ENCODE peak calls at places on chromosomes 6 and 20, in four cellular contexts. One of them, this sample, is unnamed.

GRCh38 chr20:53829706-53830521 is 236.3 kb upstream of the ZNF217 start:
- DNase-seq in foreskin fibroblast: peak; percentile 34
- DNase-seq in NCI-H187: no peak
- DNase-seq in stimulated activated CD4-positive, alpha-beta T cell treated with anti-CD3 and anti-CD28 coated beads, Interleukin-2, amount 100 ng/mL, for 48 hours: no peak
- DNase-seq in this sample: peak; percentile 55

GRCh38 chr6:77650098-77650663 is 2.7 kb upstream of the MEI4 start:
- DNase-seq in foreskin fibroblast: no peak
- DNase-seq in NCI-H187: no peak
- DNase-seq in stimulated activated CD4-positive, alpha-beta T cell treated with anti-CD3 and anti-CD28 coated beads, Interleukin-2, amount 100 ng/mL, for 48 hours: no peak
- DNase-seq in this sample: no peak

GRCh38 chr6:134422426-134423231 is 104.7 kb upstream of the SGK1 start:
- DNase-seq in foreskin fibroblast: peak; percentile 96
- DNase-seq in NCI-H187: no peak
- DNase-seq in stimulated activated CD4-positive, alpha-beta T cell treated with anti-CD3 and anti-CD28 coated beads, Interleukin-2, amount 100 ng/mL, for 48 hours: no peak
- DNase-seq in this sample: no peak

GRCh38 chr6:107113460-107114212 is 1.7 kb downstream of the BEND3 start:
- DNase-seq in foreskin fibroblast: no peak
- DNase-seq in NCI-H187: no peak
- DNase-seq in stimulated activated CD4-positive, alpha-beta T cell treated with anti-CD3 and anti-CD28 coated beads, Interleukin-2, amount 100 ng/mL, for 48 hours: peak; percentile 3
- DNase-seq in this sample: no peak

GRCh38 chr6:1810880-1811279 is 201.2 kb downstream of the FOXC1 start:
- DNase-seq in foreskin fibroblast: no peak
- DNase-seq in NCI-H187: no peak
- DNase-seq in stimulated activated CD4-positive, alpha-beta T cell treated with anti-CD3 and anti-CD28 coated beads, Interleukin-2, amount 100 ng/mL, for 48 hours: no peak
- DNase-seq in this sample: no peak

GRCh38 chr6:6438286-6438685 is 117.8 kb upstream of the F13A1 start:
- DNase-seq in foreskin fibroblast: no peak
- DNase-seq in NCI-H187: no peak
- DNase-seq in stimulated activated CD4-positive, alpha-beta T cell treated with anti-CD3 and anti-CD28 coated beads, Interleukin-2, amount 100 ng/mL, for 48 hours: no peak
- DNase-seq in this sample: no peak

GRCh38 chr20:13996265-13996664 is 949 bp downstream of the MACROD2 start:
- DNase-seq in foreskin fibroblast: no peak
- DNase-seq in NCI-H187: no peak
- DNase-seq in stimulated activated CD4-positive, alpha-beta T cell treated with anti-CD3 and anti-CD28 coated beads, Interleukin-2, amount 100 ng/mL, for 48 hours: no peak
- DNase-seq in this sample: no peak

GRCh38 chr20:61833807-61834610 is 231.7 kb downstream of the TAF4 start:
- DNase-seq in foreskin fibroblast: no peak
- DNase-seq in NCI-H187: no peak
- DNase-seq in stimulated activated CD4-positive, alpha-beta T cell treated with anti-CD3 and anti-CD28 coated beads, Interleukin-2, amount 100 ng/mL, for 48 hours: no peak
- DNase-seq in this sample: no peak

GRCh38 chr6:90445533-90446108 is 141.3 kb downstream of the MAP3K7 start:
- DNase-seq in foreskin fibroblast: no peak
- DNase-seq in NCI-H187: no peak
- DNase-seq in stimulated activated CD4-positive, alpha-beta T cell treated with anti-CD3 and anti-CD28 coated beads, Interleukin-2, amount 100 ng/mL, for 48 hours: no peak
- DNase-seq in this sample: no peak

GRCh38 chr6:41222513-41222912 is 5.6 kb upstream of the TREML4 start:
- DNase-seq in foreskin fibroblast: no peak
- DNase-seq in NCI-H187: no peak
- DNase-seq in stimulated activated CD4-positive, alpha-beta T cell treated with anti-CD3 and anti-CD28 coated beads, Interleukin-2, amount 100 ng/mL, for 48 hours: no peak
- DNase-seq in this sample: no peak

GRCh38 chr6:99181174-99181573 is 168.3 kb downstream of the FAXC start:
- DNase-seq in foreskin fibroblast: no peak
- DNase-seq in NCI-H187: no peak
- DNase-seq in stimulated activated CD4-positive, alpha-beta T cell treated with anti-CD3 and anti-CD28 coated beads, Interleukin-2, amount 100 ng/mL, for 48 hours: no peak
- DNase-seq in this sample: no peak

GRCh38 chr6:169156108-169156821 is 97.4 kb downstream of the THBS2 start:
- DNase-seq in foreskin fibroblast: no peak
- DNase-seq in NCI-H187: no peak
- DNase-seq in stimulated activated CD4-positive, alpha-beta T cell treated with anti-CD3 and anti-CD28 coated beads, Interleukin-2, amount 100 ng/mL, for 48 hours: no peak
- DNase-seq in this sample: no peak

GRCh38 chr20:36085686-36086267 is 68.8 kb upstream of the EPB41L1 start:
- DNase-seq in foreskin fibroblast: no peak
- DNase-seq in NCI-H187: no peak
- DNase-seq in stimulated activated CD4-positive, alpha-beta T cell treated with anti-CD3 and anti-CD28 coated beads, Interleukin-2, amount 100 ng/mL, for 48 hours: no peak
- DNase-seq in this sample: no peak

GRCh38 chr20:39778847-39779641 is 816.9 kb downstream of the DHX35 start:
- DNase-seq in foreskin fibroblast: no peak
- DNase-seq in NCI-H187: no peak
- DNase-seq in stimulated activated CD4-positive, alpha-beta T cell treated with anti-CD3 and anti-CD28 coated beads, Interleukin-2, amount 100 ng/mL, for 48 hours: no peak
- DNase-seq in this sample: no peak

GRCh38 chr6:102582569-102582968 is 1189.1 kb downstream of the GRIK2 start:
- DNase-seq in foreskin fibroblast: no peak
- DNase-seq in NCI-H187: no peak
- DNase-seq in stimulated activated CD4-positive, alpha-beta T cell treated with anti-CD3 and anti-CD28 coated beads, Interleukin-2, amount 100 ng/mL, for 48 hours: no peak
- DNase-seq in this sample: no peak

GRCh38 chr20:38939686-38940085 is 13.5 kb downstream of the FAM83D start:
- DNase-seq in foreskin fibroblast: no peak
- DNase-seq in NCI-H187: no peak
- DNase-seq in stimulated activated CD4-positive, alpha-beta T cell treated with anti-CD3 and anti-CD28 coated beads, Interleukin-2, amount 100 ng/mL, for 48 hours: no peak
- DNase-seq in this sample: no peak

GRCh38 chr6:85670573-85670972 is 27.9 kb upstream of the SYNCRIP start:
- DNase-seq in foreskin fibroblast: peak; percentile 55
- DNase-seq in NCI-H187: no peak
- DNase-seq in stimulated activated CD4-positive, alpha-beta T cell treated with anti-CD3 and anti-CD28 coated beads, Interleukin-2, amount 100 ng/mL, for 48 hours: no peak
- DNase-seq in this sample: no peak

GRCh38 chr6:72035483-72035882 is 149.1 kb downstream of the RIMS1 start:
- DNase-seq in foreskin fibroblast: no peak
- DNase-seq in NCI-H187: no peak
- DNase-seq in stimulated activated CD4-positive, alpha-beta T cell treated with anti-CD3 and anti-CD28 coated beads, Interleukin-2, amount 100 ng/mL, for 48 hours: no peak
- DNase-seq in this sample: no peak

GRCh38 chr20:64116541-64117423 is 9.4 kb upstream of the NPBWR2 start:
- DNase-seq in foreskin fibroblast: no peak
- DNase-seq in NCI-H187: no peak
- DNase-seq in stimulated activated CD4-positive, alpha-beta T cell treated with anti-CD3 and anti-CD28 coated beads, Interleukin-2, amount 100 ng/mL, for 48 hours: no peak
- DNase-seq in this sample: no peak

GRCh38 chr20:63130654-63131577 is 85.0 kb downstream of the YTHDF1 start:
- DNase-seq in foreskin fibroblast: no peak
- DNase-seq in NCI-H187: no peak
- DNase-seq in stimulated activated CD4-positive, alpha-beta T cell treated with anti-CD3 and anti-CD28 coated beads, Interleukin-2, amount 100 ng/mL, for 48 hours: no peak
- DNase-seq in this sample: no peak

GRCh38 chr6:86193821-86194220 is 551.1 kb upstream of the SYNCRIP start:
- DNase-seq in foreskin fibroblast: no peak
- DNase-seq in NCI-H187: no peak
- DNase-seq in stimulated activated CD4-positive, alpha-beta T cell treated with anti-CD3 and anti-CD28 coated beads, Interleukin-2, amount 100 ng/mL, for 48 hours: no peak
- DNase-seq in this sample: no peak

GRCh38 chr20:46261456-46262253 is 46.6 kb downstream of the CDH22 start:
- DNase-seq in foreskin fibroblast: no peak
- DNase-seq in NCI-H187: peak; percentile 35
- DNase-seq in stimulated activated CD4-positive, alpha-beta T cell treated with anti-CD3 and anti-CD28 coated beads, Interleukin-2, amount 100 ng/mL, for 48 hours: no peak
- DNase-seq in this sample: no peak